ENCODE peak calls at places on chromosomes 11 and 22, in seven cellular contexts. One of them, this sample, is unnamed.

GRCh38 chr11:95652002-95652472 is 137.5 kb downstream of the FAM76B start:
- DNase-seq in AG08396: no peak
- DNase-seq in myocyte: no peak
- DNase-seq in epithelial cell of prostate: no peak
- DNase-seq in endothelial cell: no peak
- DNase-seq in HFFc6: no peak
- DNase-seq in EL: no peak
- DNase-seq in this sample: no peak

GRCh38 chr11:134258577-134258976 is 5.2 kb downstream of the ACAD8 start:
- DNase-seq in AG08396: no peak
- DNase-seq in myocyte: no peak
- DNase-seq in epithelial cell of prostate: peak; percentile 14
- DNase-seq in endothelial cell: no peak
- DNase-seq in HFFc6: no peak
- DNase-seq in EL: no peak
- DNase-seq in this sample: no peak

GRCh38 chr11:132456735-132457328 is 1075.5 kb downstream of the OPCML start:
- DNase-seq in AG08396: no peak
- DNase-seq in myocyte: no peak
- DNase-seq in epithelial cell of prostate: no peak
- DNase-seq in endothelial cell: no peak
- DNase-seq in HFFc6: no peak
- DNase-seq in EL: no peak
- DNase-seq in this sample: no peak

GRCh38 chr11:7793233-7793632 is 3.5 kb downstream of the OR5P2 start:
- DNase-seq in AG08396: no peak
- DNase-seq in myocyte: no peak
- DNase-seq in epithelial cell of prostate: no peak
- DNase-seq in endothelial cell: no peak
- DNase-seq in HFFc6: no peak
- DNase-seq in EL: no peak
- DNase-seq in this sample: no peak

GRCh38 chr11:67374571-67375276 is 1.3 kb upstream of the CLCF1 start:
- DNase-seq in AG08396: no peak
- DNase-seq in myocyte: no peak
- DNase-seq in epithelial cell of prostate: no peak
- DNase-seq in endothelial cell: no peak
- DNase-seq in HFFc6: no peak
- DNase-seq in EL: peak; percentile 52
- DNase-seq in this sample: no peak

GRCh38 chr22:44182591-44183588 is 2.2 kb downstream of the PARVG start:
- DNase-seq in AG08396: no peak
- DNase-seq in myocyte: no peak
- DNase-seq in epithelial cell of prostate: no peak
- DNase-seq in endothelial cell: no peak
- DNase-seq in HFFc6: no peak
- DNase-seq in EL: no peak
- DNase-seq in this sample: no peak

GRCh38 chr11:70526116-70527045 is 128.1 kb downstream of the CTTN start:
- DNase-seq in AG08396: no peak
- DNase-seq in myocyte: peak; percentile 45
- DNase-seq in epithelial cell of prostate: no peak
- DNase-seq in endothelial cell: no peak
- DNase-seq in HFFc6: no peak
- DNase-seq in EL: no peak
- DNase-seq in this sample: no peak

GRCh38 chr22:21937821-21938070 is 14.9 kb downstream of the PPM1F start:
- DNase-seq in AG08396: peak; percentile 91
- DNase-seq in myocyte: peak; percentile 97
- DNase-seq in epithelial cell of prostate: peak; percentile 66
- DNase-seq in endothelial cell: no peak
- DNase-seq in HFFc6: peak; percentile 95
- DNase-seq in EL: peak; percentile 95
- DNase-seq in this sample: peak; percentile 93

GRCh38 chr22:42754658-42755057 is 34.0 kb upstream of the A4GALT start:
- DNase-seq in AG08396: peak; percentile 80
- DNase-seq in myocyte: no peak
- DNase-seq in epithelial cell of prostate: no peak
- DNase-seq in endothelial cell: no peak
- DNase-seq in HFFc6: peak; percentile 29
- DNase-seq in EL: no peak
- DNase-seq in this sample: peak; percentile 68

GRCh38 chr22:43053176-43053575 is 36.0 kb downstream of the TTLL1 start:
- DNase-seq in AG08396: no peak
- DNase-seq in myocyte: no peak
- DNase-seq in epithelial cell of prostate: no peak
- DNase-seq in endothelial cell: no peak
- DNase-seq in HFFc6: no peak
- DNase-seq in EL: no peak
- DNase-seq in this sample: no peak

GRCh38 chr22:45376703-45377102 is 36.7 kb downstream of the SMC1B start:
- DNase-seq in AG08396: no peak
- DNase-seq in myocyte: no peak
- DNase-seq in epithelial cell of prostate: no peak
- DNase-seq in endothelial cell: no peak
- DNase-seq in HFFc6: no peak
- DNase-seq in EL: no peak
- DNase-seq in this sample: no peak

GRCh38 chr11:61082161-61082870 is 20.0 kb upstream of the CD5 start:
- DNase-seq in AG08396: no peak
- DNase-seq in myocyte: no peak
- DNase-seq in epithelial cell of prostate: no peak
- DNase-seq in endothelial cell: no peak
- DNase-seq in HFFc6: no peak
- DNase-seq in EL: no peak
- DNase-seq in this sample: no peak

GRCh38 chr11:70250876-70251275 is 19.6 kb upstream of the PPFIA1 start:
- DNase-seq in AG08396: no peak
- DNase-seq in myocyte: no peak
- DNase-seq in epithelial cell of prostate: no peak
- DNase-seq in endothelial cell: no peak
- DNase-seq in HFFc6: no peak
- DNase-seq in EL: no peak
- DNase-seq in this sample: no peak

GRCh38 chr11:11884774-11885481 is 43.2 kb downstream of the USP47 start:
- DNase-seq in AG08396: no peak
- DNase-seq in myocyte: no peak
- DNase-seq in epithelial cell of prostate: no peak
- DNase-seq in endothelial cell: no peak
- DNase-seq in HFFc6: no peak
- DNase-seq in EL: no peak
- DNase-seq in this sample: no peak